ENCODE peak calls at places on chromosomes 3 and 15, in five cellular contexts. One of them, this sample, is unnamed.

GRCh38 chr3:134307425-134307824 is 56.8 kb upstream of the RYK start:
- DNase-seq in uterus: no peak
- DNase-seq in brain microvascular endothelial cell: no peak
- DNase-seq in adrenal gland: no peak
- DNase-seq in GM23338: no peak
- DNase-seq in this sample: no peak

GRCh38 chr3:49173116-49173791 is 1.9 kb downstream of the KLHDC8B start:
- DNase-seq in uterus: peak
- DNase-seq in brain microvascular endothelial cell: peak
- DNase-seq in adrenal gland: peak
- DNase-seq in GM23338: peak
- DNase-seq in this sample: peak

GRCh38 chr15:72130272-72130671 is 12.1 kb downstream of the SENP8 start:
- DNase-seq in uterus: no peak
- DNase-seq in brain microvascular endothelial cell: no peak
- DNase-seq in adrenal gland: no peak
- DNase-seq in GM23338: no peak
- DNase-seq in this sample: no peak

GRCh38 chr3:10547841-10548783 is 42.7 kb upstream of the ATP2B2 start:
- DNase-seq in uterus: no peak
- DNase-seq in brain microvascular endothelial cell: no peak
- DNase-seq in adrenal gland: no peak
- DNase-seq in GM23338: no peak
- DNase-seq in this sample: no peak

GRCh38 chr3:57512174-57512573 is 32.0 kb downstream of the DNAH12 start:
- DNase-seq in uterus: no peak
- DNase-seq in brain microvascular endothelial cell: no peak
- DNase-seq in adrenal gland: no peak
- DNase-seq in GM23338: no peak
- DNase-seq in this sample: no peak

GRCh38 chr15:91308209-91308608 is 208.2 kb downstream of the SV2B start:
- DNase-seq in uterus: no peak
- DNase-seq in brain microvascular endothelial cell: no peak
- DNase-seq in adrenal gland: no peak
- DNase-seq in GM23338: no peak
- DNase-seq in this sample: no peak

GRCh38 chr3:51522273-51522981 is 16.1 kb upstream of the RAD54L2 start:
- DNase-seq in uterus: no peak
- DNase-seq in brain microvascular endothelial cell: no peak
- DNase-seq in adrenal gland: no peak
- DNase-seq in GM23338: no peak
- DNase-seq in this sample: no peak

GRCh38 chr3:149243540-149243939 is 21.9 kb upstream of the CP start:
- DNase-seq in uterus: no peak
- DNase-seq in brain microvascular endothelial cell: no peak
- DNase-seq in adrenal gland: no peak
- DNase-seq in GM23338: no peak
- DNase-seq in this sample: no peak

GRCh38 chr3:196684548-196685407 is 27.3 kb downstream of the CEP19 start:
- DNase-seq in uterus: peak
- DNase-seq in brain microvascular endothelial cell: peak
- DNase-seq in adrenal gland: peak
- DNase-seq in GM23338: peak
- DNase-seq in this sample: peak

GRCh38 chr15:42523331-42523730 is 25.3 kb downstream of the LRRC57 start:
- DNase-seq in uterus: no peak
- DNase-seq in brain microvascular endothelial cell: no peak
- DNase-seq in adrenal gland: no peak
- DNase-seq in GM23338: no peak
- DNase-seq in this sample: no peak

GRCh38 chr3:132726341-132726823 is 4.2 kb upstream of the NPHP3 start:
- DNase-seq in uterus: no peak
- DNase-seq in brain microvascular endothelial cell: no peak
- DNase-seq in adrenal gland: no peak
- DNase-seq in GM23338: peak
- DNase-seq in this sample: no peak

GRCh38 chr3:184335661-184336483 is 1.5 kb upstream of the FAM131A start:
- DNase-seq in uterus: peak
- DNase-seq in brain microvascular endothelial cell: peak
- DNase-seq in adrenal gland: peak
- DNase-seq in GM23338: peak
- DNase-seq in this sample: peak

GRCh38 chr15:77282333-77282732 is 137.6 kb downstream of the PEAK1 start:
- DNase-seq in uterus: peak
- DNase-seq in brain microvascular endothelial cell: peak
- DNase-seq in adrenal gland: peak
- DNase-seq in GM23338: peak
- DNase-seq in this sample: peak

GRCh38 chr3:111765136-111765535 is 93.9 kb upstream of the PHLDB2 start:
- DNase-seq in uterus: no peak
- DNase-seq in brain microvascular endothelial cell: no peak
- DNase-seq in adrenal gland: no peak
- DNase-seq in GM23338: no peak
- DNase-seq in this sample: no peak

GRCh38 chr3:171648079-171648478 is 162.2 kb downstream of the PLD1 start:
- DNase-seq in uterus: no peak
- DNase-seq in brain microvascular endothelial cell: no peak
- DNase-seq in adrenal gland: no peak
- DNase-seq in GM23338: no peak
- DNase-seq in this sample: no peak

GRCh38 chr3:113065336-113065735 is 74.6 kb downstream of the GTPBP8 start:
- DNase-seq in uterus: no peak
- DNase-seq in brain microvascular endothelial cell: no peak
- DNase-seq in adrenal gland: no peak
- DNase-seq in GM23338: no peak
- DNase-seq in this sample: no peak

GRCh38 chr15:82300883-82301282 is 38.3 kb downstream of the SAXO2 start:
- DNase-seq in uterus: no peak
- DNase-seq in brain microvascular endothelial cell: no peak
- DNase-seq in adrenal gland: no peak
- DNase-seq in GM23338: no peak
- DNase-seq in this sample: no peak

GRCh38 chr3:149291178-149291577 is 42.3 kb downstream of the TM4SF18 start:
- DNase-seq in uterus: no peak
- DNase-seq in brain microvascular endothelial cell: no peak
- DNase-seq in adrenal gland: no peak
- DNase-seq in GM23338: peak
- DNase-seq in this sample: no peak

GRCh38 chr15:96869122-96869521 is 538.6 kb downstream of the NR2F2 start:
- DNase-seq in uterus: no peak
- DNase-seq in brain microvascular endothelial cell: peak
- DNase-seq in adrenal gland: no peak
- DNase-seq in GM23338: no peak
- DNase-seq in this sample: no peak

DNA sequence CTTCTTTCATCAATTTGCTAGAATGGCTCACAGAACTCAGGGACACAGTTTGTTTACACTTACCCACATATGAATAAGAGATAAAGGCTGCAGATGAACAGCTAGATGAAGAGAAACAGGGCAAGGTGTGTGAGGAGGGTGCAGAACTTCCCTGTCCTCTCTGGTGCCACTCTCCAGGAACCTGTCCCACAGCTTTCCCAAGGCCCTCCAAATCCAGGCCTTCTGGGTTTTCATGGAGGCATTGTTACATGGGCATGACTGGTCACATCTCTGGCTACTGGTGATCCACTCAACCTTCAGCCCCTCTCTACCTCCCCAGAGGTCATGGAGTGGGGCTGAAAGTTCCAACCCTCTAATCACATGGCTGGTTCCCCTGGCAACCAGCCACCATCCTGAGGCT is 73.6 kb downstream of the ITGB5 start:
- DNase-seq in uterus: no peak
- DNase-seq in brain microvascular endothelial cell: no peak
- DNase-seq in adrenal gland: no peak
- DNase-seq in GM23338: no peak
- DNase-seq in this sample: no peak
- H3K27ac ChIP-seq in uterus: peak
- H3K27ac ChIP-seq in brain microvascular endothelial cell: peak
- H3K27ac ChIP-seq in adrenal gland: no peak
- H3K27ac ChIP-seq in GM23338: peak
- H3K27ac ChIP-seq in this sample: peak

DNA sequence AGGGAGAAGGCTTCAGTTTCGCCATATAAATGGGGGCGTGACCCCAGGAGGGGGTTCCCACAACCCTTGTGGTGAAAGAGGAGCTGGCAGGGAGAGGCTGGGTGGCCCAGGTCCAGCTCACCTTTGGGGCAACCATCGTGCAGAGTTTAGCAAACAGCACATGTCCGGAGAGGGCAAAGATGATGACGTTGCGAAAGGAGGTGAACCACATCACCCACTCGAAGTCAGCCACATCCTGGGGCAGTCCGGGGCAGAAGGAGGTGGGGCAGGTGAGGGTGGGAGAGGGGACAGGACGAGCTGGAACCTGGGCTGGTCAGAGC is 3.7 kb downstream of the HHATL start:
- DNase-seq in uterus: no peak
- DNase-seq in brain microvascular endothelial cell: no peak
- DNase-seq in adrenal gland: no peak
- DNase-seq in GM23338: no peak
- DNase-seq in this sample: no peak
- H3K27ac ChIP-seq in uterus: no peak
- H3K27ac ChIP-seq in brain microvascular endothelial cell: no peak
- H3K27ac ChIP-seq in adrenal gland: no peak
- H3K27ac ChIP-seq in GM23338: no peak
- H3K27ac ChIP-seq in this sample: no peak

DNA sequence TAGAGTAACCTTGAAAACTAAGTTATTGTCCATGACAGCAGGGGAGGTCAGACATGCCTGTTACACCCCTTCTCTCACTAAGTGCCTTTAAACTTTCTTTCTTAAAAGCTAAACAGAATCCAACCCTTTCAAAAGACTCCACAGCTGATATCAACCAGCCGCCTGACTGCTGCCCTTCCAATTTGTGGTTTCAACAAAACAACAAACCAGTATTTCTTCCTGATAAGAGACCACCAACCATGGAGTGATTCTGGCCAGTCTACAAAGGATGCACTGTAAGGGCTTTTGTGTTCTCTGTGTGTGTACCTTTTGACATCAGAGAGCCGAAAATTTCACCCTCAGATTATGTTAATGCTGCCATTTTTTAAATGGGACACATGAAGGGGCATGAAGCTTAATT is 1204.2 kb downstream of the ROBO2 start:
- DNase-seq in uterus: no peak
- DNase-seq in brain microvascular endothelial cell: no peak
- DNase-seq in adrenal gland: no peak
- DNase-seq in GM23338: no peak
- DNase-seq in this sample: no peak
- H3K27ac ChIP-seq in uterus: no peak
- H3K27ac ChIP-seq in brain microvascular endothelial cell: no peak
- H3K27ac ChIP-seq in adrenal gland: no peak
- H3K27ac ChIP-seq in GM23338: no peak
- H3K27ac ChIP-seq in this sample: no peak

GRCh38 chr3:188270423-188270972 is 116.5 kb downstream of the LPP start:
- DNase-seq in uterus: peak
- DNase-seq in brain microvascular endothelial cell: peak
- DNase-seq in adrenal gland: peak
- DNase-seq in GM23338: no peak
- DNase-seq in this sample: no peak

GRCh38 chr3:188276366-188276765 is 122.4 kb downstream of the LPP start:
- DNase-seq in uterus: no peak
- DNase-seq in brain microvascular endothelial cell: no peak
- DNase-seq in adrenal gland: no peak
- DNase-seq in GM23338: no peak
- DNase-seq in this sample: no peak

GRCh38 chr3:188272481-188273372 is 118.8 kb downstream of the LPP start:
- DNase-seq in uterus: no peak
- DNase-seq in brain microvascular endothelial cell: peak
- DNase-seq in adrenal gland: no peak
- DNase-seq in GM23338: no peak
- DNase-seq in this sample: no peak

GRCh38 chr3:188271226-188271894 is 117.4 kb downstream of the LPP start:
- DNase-seq in uterus: no peak
- DNase-seq in brain microvascular endothelial cell: no peak
- DNase-seq in adrenal gland: no peak
- DNase-seq in GM23338: no peak
- DNase-seq in this sample: no peak

DNA sequence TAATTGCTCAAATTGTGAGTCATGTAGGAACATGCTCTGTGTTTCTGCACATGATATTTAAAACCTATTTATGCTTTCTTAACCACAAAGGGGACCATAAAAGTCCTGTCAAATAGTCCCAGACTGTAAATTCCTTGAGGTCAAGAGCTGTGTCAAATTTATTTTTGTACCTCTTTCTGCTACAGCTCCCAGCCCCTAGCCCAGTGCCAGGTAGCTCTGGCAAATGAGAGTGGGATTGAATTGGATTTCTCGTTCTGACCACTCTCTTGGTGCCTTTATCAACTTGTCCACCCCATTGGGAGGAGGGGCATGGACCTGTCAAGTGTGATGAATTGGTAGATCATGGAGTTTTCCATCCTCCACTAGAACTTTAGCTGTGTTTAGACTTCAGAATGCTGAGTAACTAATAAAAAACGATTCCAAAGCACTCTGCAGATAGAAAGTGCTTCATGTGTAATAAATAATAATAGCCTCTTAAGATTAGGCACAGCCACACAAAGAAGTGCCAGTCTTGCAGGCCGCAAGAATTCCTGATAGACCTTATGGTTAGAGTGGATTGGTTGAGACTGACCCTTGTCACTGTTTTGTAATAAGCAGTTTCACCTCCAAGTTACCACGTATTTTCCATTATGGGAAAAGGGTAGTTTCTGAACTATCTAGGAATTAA is 120.4 kb downstream of the LPP start:
- DNase-seq in uterus: no peak
- DNase-seq in brain microvascular endothelial cell: no peak
- DNase-seq in adrenal gland: no peak
- DNase-seq in GM23338: no peak
- DNase-seq in this sample: no peak
- H3K27ac ChIP-seq in uterus: peak
- H3K27ac ChIP-seq in brain microvascular endothelial cell: no peak
- H3K27ac ChIP-seq in adrenal gland: peak
- H3K27ac ChIP-seq in GM23338: no peak
- H3K27ac ChIP-seq in this sample: peak

GRCh38 chr15:75648156-75649000 is 666 bp downstream of the SNX33 start:
- DNase-seq in uterus: peak
- DNase-seq in brain microvascular endothelial cell: no peak
- DNase-seq in adrenal gland: peak
- DNase-seq in GM23338: peak
- DNase-seq in this sample: peak

GRCh38 chr15:75646944-75647364 is 758 bp upstream of the SNX33 start:
- DNase-seq in uterus: no peak
- DNase-seq in brain microvascular endothelial cell: no peak
- DNase-seq in adrenal gland: peak
- DNase-seq in GM23338: peak
- DNase-seq in this sample: no peak

GRCh38 chr15:75646112-75646943 is 1.4 kb upstream of the SNX33 start:
- DNase-seq in uterus: no peak
- DNase-seq in brain microvascular endothelial cell: no peak
- DNase-seq in adrenal gland: no peak
- DNase-seq in GM23338: no peak
- DNase-seq in this sample: no peak

GRCh38 chr15:75649045-75649761 is 1.5 kb downstream of the SNX33 start:
- DNase-seq in uterus: no peak
- DNase-seq in brain microvascular endothelial cell: no peak
- DNase-seq in adrenal gland: no peak
- DNase-seq in GM23338: no peak
- DNase-seq in this sample: no peak

GRCh38 chr15:75647370-75648155 is at the start of gene SNX33:
- DNase-seq in uterus: peak
- DNase-seq in brain microvascular endothelial cell: peak
- DNase-seq in adrenal gland: peak
- DNase-seq in GM23338: peak
- DNase-seq in this sample: peak
- H3K27ac ChIP-seq in uterus: peak
- H3K27ac ChIP-seq in brain microvascular endothelial cell: peak
- H3K27ac ChIP-seq in adrenal gland: peak
- H3K27ac ChIP-seq in GM23338: peak
- H3K27ac ChIP-seq in this sample: peak

GRCh38 chr3:47251689-47252088 is 30.9 kb downstream of the KIF9 start:
- DNase-seq in uterus: no peak
- DNase-seq in brain microvascular endothelial cell: no peak
- DNase-seq in adrenal gland: no peak
- DNase-seq in GM23338: no peak
- DNase-seq in this sample: no peak
- H3K27ac ChIP-seq in uterus: no peak
- H3K27ac ChIP-seq in brain microvascular endothelial cell: no peak
- H3K27ac ChIP-seq in adrenal gland: no peak
- H3K27ac ChIP-seq in GM23338: no peak
- H3K27ac ChIP-seq in this sample: no peak

This sample was measured in right cardiac atrium.